ENCODE peak calls at places on chromosome 22, in ten cellular contexts. A is AG10803; Y is activated naive CD4-positive, alpha-beta T cell treated with Interleukin-2 at 50 U/mL for 16 hours; C is NCI-H460; V is GM19239; O is EH; K is astrocyte of the spinal cord; M is EL; W is HCEC 1CT; P is stimulated activated naive CD4-positive, alpha-beta T cell. L is an unnamed sample.
A peak's percentile ranks its signal among the peaks of the same experiment; 100 is the strongest.

GRCh38 chr22:28894320-28894719 is 10.9 kb downstream of the ZNRF3 start:
- DNase-seq in C (no peak), M (no peak), K (no peak), V (no peak), A (no peak), Y (no peak), W (no peak), O (no peak), P (no peak), L (no peak)

GRCh38 chr22:40203568-40203967 is 25.8 kb downstream of the TNRC6B start:
- DNase-seq in W (peak; percentile 15), P (no peak), O (no peak), V (peak; percentile 43), A (peak; percentile 39), C (no peak), M (peak; percentile 25), K (no peak), Y (no peak), L (no peak)

GRCh38 chr22:31082606-31083376 is 1.7 kb downstream of the SMTN start:
- DNase-seq in C (no peak), V (peak; percentile 9), A (peak; percentile 76), Y (peak; percentile 50), K (peak; percentile 26), W (peak; percentile 63), P (peak; percentile 32), O (peak; percentile 76), M (peak; percentile 78), L (peak; percentile 88)

GRCh38 chr22:28600546-28601143 is 79.0 kb downstream of the TTC28 start:
- DNase-seq in W (peak; percentile 60), P (no peak), O (peak; percentile 65), Y (no peak), A (peak; percentile 67), M (peak; percentile 54), K (peak; percentile 76), C (peak; percentile 52), V (peak; percentile 3), L (peak; percentile 43)

GRCh38 chr22:41846268-41847002 is 13.5 kb downstream of the SREBF2 start:
- DNase-seq in V (no peak), A (no peak), Y (no peak), P (no peak), M (no peak), C (no peak), W (no peak), O (no peak), K (no peak), L (no peak)

GRCh38 chr22:20537325-20537756 is 29.9 kb downstream of the MED15 start:
- DNase-seq in P (no peak), O (no peak), Y (no peak), A (no peak), C (no peak), W (no peak), M (no peak), V (no peak), K (no peak), L (no peak)

GRCh38 chr22:27213291-27213690 is 555.9 kb downstream of the MIAT start:
- DNase-seq in V (no peak), M (no peak), A (peak; percentile 35), P (no peak), C (no peak), O (no peak), Y (no peak), W (no peak), K (peak; percentile 57), L (no peak)

GRCh38 chr22:23777776-23778575 is 5.3 kb downstream of the MMP11 start:
- DNase-seq in K (no peak), O (no peak), W (no peak), V (no peak), M (no peak), Y (no peak), P (no peak), C (no peak), A (no peak), L (no peak)

GRCh38 chr22:26430600-26430999 is 1.5 kb downstream of the ASPHD2 start:
- DNase-seq in C (no peak), V (no peak), W (no peak), M (no peak), K (no peak), Y (no peak), O (no peak), P (no peak), A (no peak), L (no peak)

GRCh38 chr22:46129390-46130041 is 20.8 kb upstream of the PPARA start:
- DNase-seq in W (no peak), A (no peak), Y (no peak), P (no peak), K (no peak), O (no peak), V (peak; percentile 69), C (no peak), M (no peak), L (no peak)